ENCODE peak calls at places on chromosome 11, in four cellular contexts. H is K562, G is HepG2, S is GM12878. J is an unnamed sample.

GRCh38 chr11:134019500-134019899 is 49.4 kb upstream of the JAM3 start:
- DNase-seq in G (no peak), S (no peak), H (no peak), J (no peak)

GRCh38 chr11:63511349-63511748 is 5.5 kb downstream of the LGALS12 start:
- DNase-seq in G (no peak), H (peak), S (no peak), J (no peak)

GRCh38 chr11:57426439-57426753 is 525 bp downstream of the SLC43A3 start:
- DNase-seq in H (no peak), S (no peak), G (no peak), J (no peak)

GRCh38 chr11:95556011-95556341 is 233.6 kb downstream of the FAM76B start:
- DNase-seq in H (no peak), S (no peak), G (no peak), J (no peak)

GRCh38 chr11:42819126-42819525 is 492.7 kb upstream of the API5 start:
- DNase-seq in S (no peak), G (no peak), H (no peak), J (no peak)

GRCh38 chr11:126352934-126353801 is 2.3 kb upstream of the ST3GAL4 start:
- DNase-seq in G (peak), H (peak), S (peak), J (no peak)

GRCh38 chr11:88179141-88179540 is 3.9 kb upstream of the RAB38 start:
- DNase-seq in G (no peak), H (no peak), S (peak), J (no peak)

GRCh38 chr11:59801160-59801706 is 9.3 kb downstream of the MRPL16 start:
- DNase-seq in G (no peak), S (no peak), H (no peak), J (no peak)

GRCh38 chr11:68843052-68843561 is 1.4 kb upstream of the CPT1A start:
- DNase-seq in H (no peak), S (no peak), G (no peak), J (no peak)

GRCh38 chr11:122453586-122453985 is 201.9 kb upstream of the UBASH3B start:
- DNase-seq in S (no peak), G (no peak), H (no peak), J (no peak)

GRCh38 chr11:46275964-46276641 is 1.4 kb upstream of the CREB3L1 start:
- DNase-seq in S (no peak), G (peak), H (no peak), J (no peak)

GRCh38 chr11:96199563-96200025 is 143.4 kb downstream of the MAML2 start:
- DNase-seq in S (no peak), G (no peak), H (no peak), J (no peak)

GRCh38 chr11:63404536-63404935 is 35.0 kb downstream of the SLC22A9 start:
- DNase-seq in H (no peak), G (peak), S (no peak), J (no peak)

GRCh38 chr11:93822359-93822758 is 28.1 kb downstream of the VSTM5 start:
- DNase-seq in S (no peak), G (no peak), H (no peak), J (no peak)

GRCh38 chr11:36738292-36738861 is 140.3 kb upstream of the RAG2 start:
- DNase-seq in H (no peak), G (no peak), S (no peak), J (no peak)

GRCh38 chr11:75873417-75874148 is 58.6 kb downstream of the UVRAG start:
- DNase-seq in S (peak), H (no peak), G (no peak), J (no peak)

GRCh38 chr11:45457649-45458048 is 171.5 kb upstream of the SYT13 start:
- DNase-seq in S (no peak), G (no peak), H (no peak), J (no peak)

GRCh38 chr11:11931461-11932055 is 76.9 kb downstream of the DKK3 start:
- DNase-seq in S (no peak), G (peak), H (peak), J (no peak)

GRCh38 chr11:121067453-121067852 is 33.6 kb upstream of the TECTA start:
- DNase-seq in G (peak), S (no peak), H (no peak), J (no peak)

GRCh38 chr11:8937159-8937558 is 4.4 kb upstream of the C11orf16 start:
- DNase-seq in G (no peak), S (no peak), H (no peak), J (no peak)

GRCh38 chr11:78244546-78245315 is 56.0 kb downstream of the USP35 start:
- DNase-seq in S (no peak), H (no peak), G (no peak), J (no peak)

GRCh38 chr11:112051768-112052167 is 22.0 kb downstream of the PIH1D2 start:
- DNase-seq in G (no peak), S (no peak), H (no peak), J (no peak)

GRCh38 chr11:11659567-11660341 is 37.9 kb upstream of the GALNT18 start:
- DNase-seq in G (no peak), H (peak), S (no peak), J (no peak)

GRCh38 chr11:125086633-125087296 is 23.7 kb downstream of the SLC37A2 start:
- DNase-seq in S (no peak), H (no peak), G (no peak), J (no peak)

GRCh38 chr11:83508804-83509203 is 222.6 kb upstream of the CCDC90B start:
- DNase-seq in S (no peak), G (peak), H (no peak), J (no peak)

GRCh38 chr11:32088117-32088941 is 2.5 kb upstream of the RCN1 start:
- DNase-seq in S (peak), G (no peak), H (peak), J (no peak)

GRCh38 chr11:66509131-66509561 is 1.3 kb upstream of the BBS1 start:
- DNase-seq in G (peak), H (no peak), S (no peak), J (no peak)
- TF ChIP-seq SP1 in G (no peak), H (no peak), S (no peak), J (no peak)

DNA sequence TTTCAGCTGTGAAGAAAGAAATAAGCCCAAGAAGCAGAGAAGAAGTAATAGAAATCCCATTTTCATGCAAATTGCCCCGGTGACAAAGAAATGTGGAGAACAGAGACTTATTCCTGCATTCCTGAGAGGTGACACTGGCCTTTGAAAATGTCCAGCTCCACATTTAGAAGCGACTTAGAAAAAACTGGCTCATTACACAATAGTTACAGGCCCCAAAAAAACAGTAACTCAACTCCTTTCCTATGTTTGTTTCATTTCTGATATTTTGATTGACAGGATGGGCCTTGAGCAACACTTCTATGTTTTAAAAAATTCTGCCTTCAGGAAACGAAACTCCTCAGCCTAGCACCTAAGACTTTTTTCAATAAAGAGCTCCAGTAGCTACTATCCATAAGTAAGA is 726.9 kb upstream of the TENM4 start:
- DNase-seq in H (no peak), S (no peak), G (no peak), J (no peak)
- TF ChIP-seq MAX in H (no peak), S (no peak), G (no peak), J (no peak)

GRCh38 chr11:47998345-47998732 is 18.0 kb downstream of the PTPRJ start:
- DNase-seq in H (no peak), G (no peak), S (no peak), J (no peak)

GRCh38 chr11:47994417-47994816 is 14.1 kb downstream of the PTPRJ start:
- DNase-seq in G (no peak), H (no peak), S (no peak), J (no peak)

GRCh38 chr11:47997063-47998053 is 17.0 kb downstream of the PTPRJ start:
- DNase-seq in G (no peak), S (no peak), H (no peak), J (no peak)

GRCh38 chr11:47992959-47993820 is 12.8 kb downstream of the PTPRJ start:
- DNase-seq in G (no peak), S (no peak), H (peak), J (no peak)

GRCh38 chr11:47995318-47995717 is 15.0 kb downstream of the PTPRJ start:
- DNase-seq in H (no peak), S (no peak), G (peak), J (no peak)
- TF ChIP-seq CBFB in H (no peak), S (no peak), G (no peak), J (no peak)

GRCh38 chr11:117795726-117796455 is 1.1 kb downstream of the DSCAML1 start:
- DNase-seq in H (no peak), G (no peak), S (no peak), J (peak)

GRCh38 chr11:117794772-117795629 is 2.0 kb downstream of the DSCAML1 start:
- DNase-seq in H (no peak), S (no peak), G (no peak), J (no peak)

GRCh38 chr11:117799634-117800033 is 2.6 kb upstream of the DSCAML1 start:
- DNase-seq in G (no peak), H (no peak), S (no peak), J (no peak)

GRCh38 chr11:117794144-117794543 is 2.9 kb downstream of the DSCAML1 start:
- DNase-seq in H (no peak), G (no peak), S (no peak), J (no peak)

GRCh38 chr11:117796456-117797428 is at the start of gene DSCAML1:
- DNase-seq in S (no peak), G (no peak), H (peak), J (peak)
- TF ChIP-seq SP1 in S (no peak), G (no peak), H (no peak), J (no peak)

J was measured in WTC11.